ENCODE peak calls at places on chromosomes 3 and 15, in ten cellular contexts. B, U, G, L, Y, Q, K, W, Z and V are unnamed samples.

GRCh38 chr3:100645913-100646312 is 36.5 kb downstream of the ADGRG7 start:
- DNase-seq in K (no peak), G (no peak), Z (no peak), B (no peak), Q (no peak), Y (no peak), L (no peak), U (no peak), W (no peak), V (no peak)

GRCh38 chr3:115518100-115518852 is 105.0 kb upstream of the GAP43 start:
- DNase-seq in K (peak), G (peak), B (no peak), Q (no peak), Z (peak), L (no peak), U (no peak), Y (no peak), W (no peak), V (no peak)

GRCh38 chr3:126959921-126960603 is 22.9 kb upstream of the PLXNA1 start:
- DNase-seq in U (no peak), B (no peak), K (no peak), Z (no peak), L (no peak), G (no peak), W (peak), Y (no peak), Q (peak), V (no peak)

GRCh38 chr3:66021731-66022131 is 17.0 kb downstream of the MAGI1 start:
- DNase-seq in L (no peak), U (no peak), Z (peak), G (no peak), B (no peak), Y (no peak), W (no peak), K (no peak), Q (no peak), V (no peak)

GRCh38 chr3:141921316-141921715 is 44.9 kb downstream of the ATP1B3 start:
- DNase-seq in B (no peak), Q (no peak), L (no peak), Z (no peak), G (no peak), K (no peak), W (no peak), U (no peak), Y (no peak), V (no peak)

GRCh38 chr15:73965730-73966103 is 26.4 kb downstream of the STOML1 start:
- DNase-seq in U (no peak), Q (no peak), W (no peak), Z (no peak), Y (no peak), G (no peak), K (no peak), L (no peak), B (no peak), V (no peak)

GRCh38 chr15:56339594-56339993 is 25.6 kb upstream of the TEX9 start:
- DNase-seq in U (no peak), G (no peak), K (no peak), L (no peak), W (no peak), Z (no peak), Y (no peak), Q (no peak), B (no peak), V (no peak)

GRCh38 chr3:58507356-58508062 is 15.6 kb downstream of the KCTD6 start:
- DNase-seq in W (no peak), B (no peak), U (no peak), Z (no peak), Y (no peak), K (no peak), Q (no peak), L (no peak), G (no peak), V (no peak)

GRCh38 chr3:4956743-4957142 is 22.5 kb upstream of the BHLHE40 start:
- DNase-seq in Y (no peak), B (no peak), U (no peak), K (no peak), G (no peak), Z (no peak), Q (no peak), W (no peak), L (no peak), V (no peak)

GRCh38 chr15:100602064-100602821 is at the start of the genes ASB7 and LINS1:
- DNase-seq in Y (peak), B (peak), Q (peak), U (peak), W (peak), G (peak), K (peak), Z (peak), L (peak), V (peak)

GRCh38 chr3:198065897-198066296 is 105.9 kb downstream of the LMLN start:
- DNase-seq in L (no peak), B (no peak), Z (no peak), G (no peak), W (no peak), Y (no peak), K (no peak), Q (no peak), U (no peak), V (no peak)

GRCh38 chr3:16011376-16011775 is 163.1 kb upstream of the GALNT15 start:
- DNase-seq in G (no peak), B (no peak), Y (no peak), L (no peak), W (no peak), Q (no peak), U (no peak), K (no peak), Z (no peak), V (no peak)

GRCh38 chr15:48592221-48592731 is 53.2 kb downstream of the FBN1 start:
- DNase-seq in W (no peak), Q (no peak), L (no peak), Y (no peak), Z (no peak), B (no peak), K (no peak), G (no peak), U (no peak), V (no peak)

GRCh38 chr3:131981381-131981780 is 53.4 kb downstream of the CPNE4 start:
- DNase-seq in K (no peak), Z (no peak), U (no peak), Q (no peak), B (no peak), Y (no peak), G (no peak), W (no peak), L (no peak), V (no peak)

GRCh38 chr3:108223928-108224327 is 1.7 kb upstream of the IFT57 start:
- DNase-seq in Q (no peak), U (no peak), L (no peak), B (no peak), G (no peak), Y (no peak), Z (no peak), W (no peak), K (no peak), V (no peak)

GRCh38 chr3:173892547-173892946 is 495.0 kb downstream of the NLGN1 start:
- DNase-seq in Z (peak), U (no peak), L (no peak), Y (no peak), W (no peak), Q (no peak), B (no peak), G (no peak), K (no peak), V (no peak)

GRCh38 chr15:93033434-93034045 is 55.5 kb downstream of the RGMA start:
- DNase-seq in U (no peak), G (no peak), L (no peak), W (no peak), Q (no peak), Y (no peak), B (no peak), K (peak), Z (no peak), V (no peak)

GRCh38 chr15:80969316-80969715 is 20.3 kb downstream of the MESD start:
- DNase-seq in B (no peak), Z (no peak), G (no peak), W (no peak), K (no peak), U (no peak), Q (no peak), Y (no peak), L (no peak), V (no peak)

GRCh38 chr3:72848703-72849081 is 447 bp upstream of the SHQ1 start:
- DNase-seq in W (no peak), G (no peak), U (no peak), B (no peak), L (peak), Z (peak), Y (no peak), Q (no peak), K (no peak), V (no peak)

GRCh38 chr3:127042634-127043033 is 59.7 kb downstream of the PLXNA1 start:
- DNase-seq in B (no peak), L (no peak), U (no peak), Y (no peak), K (peak), W (peak), Q (peak), Z (no peak), G (no peak), V (no peak)

GRCh38 chr15:64574220-64574994 is 114.0 kb downstream of the ZNF609 start:
- DNase-seq in Q (no peak), Z (no peak), B (no peak), Y (no peak), U (no peak), L (no peak), K (no peak), G (no peak), W (no peak), V (no peak)

GRCh38 chr15:76310470-76311070 is 699 bp downstream of the ETFA start:
- DNase-seq in W (no peak), U (no peak), L (no peak), B (no peak), Q (no peak), K (no peak), Y (no peak), G (no peak), Z (peak), V (no peak)

GRCh38 chr3:55481067-55481917 is 5.8 kb downstream of the WNT5A start:
- DNase-seq in Q (no peak), U (no peak), W (no peak), L (no peak), G (no peak), Z (peak), K (peak), B (no peak), Y (no peak), V (no peak)

GRCh38 chr3:114649331-114649730 is 355.5 kb downstream of the TIGIT start:
- DNase-seq in Z (peak), K (no peak), Q (no peak), L (no peak), U (no peak), Y (no peak), B (no peak), G (no peak), W (no peak), V (no peak)